ENCODE peak calls at places on chromosome 3, in nine cellular contexts. One of them, this sample, is unnamed.

GRCh38 chr3:51967384-51968174 is at the start of gene PCBP4:
- DNase-seq in NCI-H1105: no peak
- DNase-seq in naive thymus-derived CD4-positive, alpha-beta T cell: no peak
- DNase-seq in NCI-H1436: no peak
- DNase-seq in esophagus squamous epithelium: no peak
- DNase-seq in AG09309: no peak
- DNase-seq in naive B cell: peak; percentile 22
- DNase-seq in stimulated activated CD4-positive, alpha-beta T cell treated with anti-CD3 and anti-CD28 coated beads, Interleukin-2, amount 100 ng/mL, for 48 hours: no peak
- DNase-seq in activated naive CD4-positive, alpha-beta T cell: peak; percentile 41
- DNase-seq in this sample: peak; percentile 69

GRCh38 chr3:39261726-39262125 is 18.1 kb downstream of the CX3CR1 start:
- DNase-seq in NCI-H1105: no peak
- DNase-seq in naive thymus-derived CD4-positive, alpha-beta T cell: no peak
- DNase-seq in NCI-H1436: no peak
- DNase-seq in esophagus squamous epithelium: no peak
- DNase-seq in AG09309: no peak
- DNase-seq in naive B cell: no peak
- DNase-seq in stimulated activated CD4-positive, alpha-beta T cell treated with anti-CD3 and anti-CD28 coated beads, Interleukin-2, amount 100 ng/mL, for 48 hours: no peak
- DNase-seq in activated naive CD4-positive, alpha-beta T cell: no peak
- DNase-seq in this sample: no peak

GRCh38 chr3:125107861-125108567 is 52.2 kb upstream of the HEG1 start:
- DNase-seq in NCI-H1105: no peak
- DNase-seq in naive thymus-derived CD4-positive, alpha-beta T cell: no peak
- DNase-seq in NCI-H1436: no peak
- DNase-seq in esophagus squamous epithelium: no peak
- DNase-seq in AG09309: peak; percentile 76
- DNase-seq in naive B cell: no peak
- DNase-seq in stimulated activated CD4-positive, alpha-beta T cell treated with anti-CD3 and anti-CD28 coated beads, Interleukin-2, amount 100 ng/mL, for 48 hours: no peak
- DNase-seq in activated naive CD4-positive, alpha-beta T cell: no peak
- DNase-seq in this sample: no peak

GRCh38 chr3:65048151-65048550 is 360.4 kb upstream of the ADAMTS9 start:
- DNase-seq in NCI-H1105: no peak
- DNase-seq in naive thymus-derived CD4-positive, alpha-beta T cell: no peak
- DNase-seq in NCI-H1436: no peak
- DNase-seq in esophagus squamous epithelium: no peak
- DNase-seq in AG09309: no peak
- DNase-seq in naive B cell: no peak
- DNase-seq in stimulated activated CD4-positive, alpha-beta T cell treated with anti-CD3 and anti-CD28 coated beads, Interleukin-2, amount 100 ng/mL, for 48 hours: no peak
- DNase-seq in activated naive CD4-positive, alpha-beta T cell: no peak
- DNase-seq in this sample: no peak

GRCh38 chr3:51642462-51642861 is 28.6 kb upstream of the TEX264 start:
- DNase-seq in NCI-H1105: no peak
- DNase-seq in naive thymus-derived CD4-positive, alpha-beta T cell: no peak
- DNase-seq in NCI-H1436: no peak
- DNase-seq in esophagus squamous epithelium: no peak
- DNase-seq in AG09309: no peak
- DNase-seq in naive B cell: no peak
- DNase-seq in stimulated activated CD4-positive, alpha-beta T cell treated with anti-CD3 and anti-CD28 coated beads, Interleukin-2, amount 100 ng/mL, for 48 hours: no peak
- DNase-seq in activated naive CD4-positive, alpha-beta T cell: no peak
- DNase-seq in this sample: no peak

GRCh38 chr3:128297401-128298138 is 144.3 kb downstream of the EEFSEC start:
- DNase-seq in NCI-H1105: no peak
- DNase-seq in naive thymus-derived CD4-positive, alpha-beta T cell: no peak
- DNase-seq in NCI-H1436: no peak
- DNase-seq in esophagus squamous epithelium: no peak
- DNase-seq in AG09309: peak; percentile 16
- DNase-seq in naive B cell: no peak
- DNase-seq in stimulated activated CD4-positive, alpha-beta T cell treated with anti-CD3 and anti-CD28 coated beads, Interleukin-2, amount 100 ng/mL, for 48 hours: no peak
- DNase-seq in activated naive CD4-positive, alpha-beta T cell: no peak
- DNase-seq in this sample: no peak

GRCh38 chr3:182007441-182007840 is 295.7 kb downstream of the SOX2 start:
- DNase-seq in NCI-H1105: no peak
- DNase-seq in naive thymus-derived CD4-positive, alpha-beta T cell: no peak
- DNase-seq in NCI-H1436: no peak
- DNase-seq in esophagus squamous epithelium: no peak
- DNase-seq in AG09309: no peak
- DNase-seq in naive B cell: no peak
- DNase-seq in stimulated activated CD4-positive, alpha-beta T cell treated with anti-CD3 and anti-CD28 coated beads, Interleukin-2, amount 100 ng/mL, for 48 hours: no peak
- DNase-seq in activated naive CD4-positive, alpha-beta T cell: no peak
- DNase-seq in this sample: no peak

GRCh38 chr3:100400424-100400781 is 486 bp downstream of the TOMM70 start:
- DNase-seq in NCI-H1105: no peak
- DNase-seq in naive thymus-derived CD4-positive, alpha-beta T cell: peak; percentile 70
- DNase-seq in NCI-H1436: no peak
- DNase-seq in esophagus squamous epithelium: no peak
- DNase-seq in AG09309: no peak
- DNase-seq in naive B cell: no peak
- DNase-seq in stimulated activated CD4-positive, alpha-beta T cell treated with anti-CD3 and anti-CD28 coated beads, Interleukin-2, amount 100 ng/mL, for 48 hours: no peak
- DNase-seq in activated naive CD4-positive, alpha-beta T cell: peak; percentile 39
- DNase-seq in this sample: peak; percentile 19

GRCh38 chr3:57059416-57059815 is 1.0 kb upstream of the SPATA12 start:
- DNase-seq in NCI-H1105: no peak
- DNase-seq in naive thymus-derived CD4-positive, alpha-beta T cell: no peak
- DNase-seq in NCI-H1436: no peak
- DNase-seq in esophagus squamous epithelium: no peak
- DNase-seq in AG09309: no peak
- DNase-seq in naive B cell: no peak
- DNase-seq in stimulated activated CD4-positive, alpha-beta T cell treated with anti-CD3 and anti-CD28 coated beads, Interleukin-2, amount 100 ng/mL, for 48 hours: no peak
- DNase-seq in activated naive CD4-positive, alpha-beta T cell: no peak
- DNase-seq in this sample: no peak

GRCh38 chr3:46671541-46672348 is 21.7 kb downstream of the ALS2CL start:
- DNase-seq in NCI-H1105: no peak
- DNase-seq in naive thymus-derived CD4-positive, alpha-beta T cell: no peak
- DNase-seq in NCI-H1436: no peak
- DNase-seq in esophagus squamous epithelium: no peak
- DNase-seq in AG09309: no peak
- DNase-seq in naive B cell: no peak
- DNase-seq in stimulated activated CD4-positive, alpha-beta T cell treated with anti-CD3 and anti-CD28 coated beads, Interleukin-2, amount 100 ng/mL, for 48 hours: no peak
- DNase-seq in activated naive CD4-positive, alpha-beta T cell: no peak
- DNase-seq in this sample: peak; percentile 5

GRCh38 chr3:108918866-108919265 is 34.8 kb downstream of the GUCA1C start:
- DNase-seq in NCI-H1105: no peak
- DNase-seq in naive thymus-derived CD4-positive, alpha-beta T cell: no peak
- DNase-seq in NCI-H1436: no peak
- DNase-seq in esophagus squamous epithelium: no peak
- DNase-seq in AG09309: no peak
- DNase-seq in naive B cell: no peak
- DNase-seq in stimulated activated CD4-positive, alpha-beta T cell treated with anti-CD3 and anti-CD28 coated beads, Interleukin-2, amount 100 ng/mL, for 48 hours: no peak
- DNase-seq in activated naive CD4-positive, alpha-beta T cell: no peak
- DNase-seq in this sample: no peak

GRCh38 chr3:5051772-5052171 is 70.3 kb upstream of the ARL8B start:
- DNase-seq in NCI-H1105: peak; percentile 51
- DNase-seq in naive thymus-derived CD4-positive, alpha-beta T cell: no peak
- DNase-seq in NCI-H1436: no peak
- DNase-seq in esophagus squamous epithelium: no peak
- DNase-seq in AG09309: no peak
- DNase-seq in naive B cell: no peak
- DNase-seq in stimulated activated CD4-positive, alpha-beta T cell treated with anti-CD3 and anti-CD28 coated beads, Interleukin-2, amount 100 ng/mL, for 48 hours: no peak
- DNase-seq in activated naive CD4-positive, alpha-beta T cell: no peak
- DNase-seq in this sample: no peak

GRCh38 chr3:72797773-72798543 is 50.3 kb downstream of the SHQ1 start:
- DNase-seq in NCI-H1105: peak; percentile 70
- DNase-seq in naive thymus-derived CD4-positive, alpha-beta T cell: no peak
- DNase-seq in NCI-H1436: peak; percentile 41
- DNase-seq in esophagus squamous epithelium: no peak
- DNase-seq in AG09309: no peak
- DNase-seq in naive B cell: no peak
- DNase-seq in stimulated activated CD4-positive, alpha-beta T cell treated with anti-CD3 and anti-CD28 coated beads, Interleukin-2, amount 100 ng/mL, for 48 hours: no peak
- DNase-seq in activated naive CD4-positive, alpha-beta T cell: no peak
- DNase-seq in this sample: no peak

GRCh38 chr3:44476181-44476599 is 1.3 kb downstream of the ZNF445 start:
- DNase-seq in NCI-H1105: no peak
- DNase-seq in naive thymus-derived CD4-positive, alpha-beta T cell: no peak
- DNase-seq in NCI-H1436: no peak
- DNase-seq in esophagus squamous epithelium: no peak
- DNase-seq in AG09309: no peak
- DNase-seq in naive B cell: no peak
- DNase-seq in stimulated activated CD4-positive, alpha-beta T cell treated with anti-CD3 and anti-CD28 coated beads, Interleukin-2, amount 100 ng/mL, for 48 hours: no peak
- DNase-seq in activated naive CD4-positive, alpha-beta T cell: no peak
- DNase-seq in this sample: no peak

GRCh38 chr3:64675848-64676247 is 12.0 kb downstream of the ADAMTS9 start:
- DNase-seq in NCI-H1105: no peak
- DNase-seq in naive thymus-derived CD4-positive, alpha-beta T cell: no peak
- DNase-seq in NCI-H1436: no peak
- DNase-seq in esophagus squamous epithelium: no peak
- DNase-seq in AG09309: no peak
- DNase-seq in naive B cell: no peak
- DNase-seq in stimulated activated CD4-positive, alpha-beta T cell treated with anti-CD3 and anti-CD28 coated beads, Interleukin-2, amount 100 ng/mL, for 48 hours: no peak
- DNase-seq in activated naive CD4-positive, alpha-beta T cell: no peak
- DNase-seq in this sample: no peak

GRCh38 chr3:56795807-56796185 is 6.0 kb downstream of the ARHGEF3 start:
- DNase-seq in NCI-H1105: no peak
- DNase-seq in naive thymus-derived CD4-positive, alpha-beta T cell: no peak
- DNase-seq in NCI-H1436: no peak
- DNase-seq in esophagus squamous epithelium: no peak
- DNase-seq in AG09309: no peak
- DNase-seq in naive B cell: no peak
- DNase-seq in stimulated activated CD4-positive, alpha-beta T cell treated with anti-CD3 and anti-CD28 coated beads, Interleukin-2, amount 100 ng/mL, for 48 hours: no peak
- DNase-seq in activated naive CD4-positive, alpha-beta T cell: no peak
- DNase-seq in this sample: no peak

GRCh38 chr3:81788650-81789049 is 27.2 kb upstream of the GBE1 start:
- DNase-seq in NCI-H1105: no peak
- DNase-seq in naive thymus-derived CD4-positive, alpha-beta T cell: no peak
- DNase-seq in NCI-H1436: no peak
- DNase-seq in esophagus squamous epithelium: no peak
- DNase-seq in AG09309: no peak
- DNase-seq in naive B cell: no peak
- DNase-seq in stimulated activated CD4-positive, alpha-beta T cell treated with anti-CD3 and anti-CD28 coated beads, Interleukin-2, amount 100 ng/mL, for 48 hours: no peak
- DNase-seq in activated naive CD4-positive, alpha-beta T cell: no peak
- DNase-seq in this sample: no peak

GRCh38 chr3:52679811-52680210 is 5.9 kb downstream of the PBRM1 start:
- DNase-seq in NCI-H1105: no peak
- DNase-seq in naive thymus-derived CD4-positive, alpha-beta T cell: no peak
- DNase-seq in NCI-H1436: no peak
- DNase-seq in esophagus squamous epithelium: no peak
- DNase-seq in AG09309: no peak
- DNase-seq in naive B cell: no peak
- DNase-seq in stimulated activated CD4-positive, alpha-beta T cell treated with anti-CD3 and anti-CD28 coated beads, Interleukin-2, amount 100 ng/mL, for 48 hours: no peak
- DNase-seq in activated naive CD4-positive, alpha-beta T cell: no peak
- DNase-seq in this sample: no peak

GRCh38 chr3:20185364-20185732 is 658 bp downstream of the SGO1 start:
- DNase-seq in NCI-H1105: no peak
- DNase-seq in naive thymus-derived CD4-positive, alpha-beta T cell: no peak
- DNase-seq in NCI-H1436: no peak
- DNase-seq in esophagus squamous epithelium: no peak
- DNase-seq in AG09309: no peak
- DNase-seq in naive B cell: no peak
- DNase-seq in stimulated activated CD4-positive, alpha-beta T cell treated with anti-CD3 and anti-CD28 coated beads, Interleukin-2, amount 100 ng/mL, for 48 hours: peak; percentile 25
- DNase-seq in activated naive CD4-positive, alpha-beta T cell: no peak
- DNase-seq in this sample: no peak

GRCh38 chr3:193944161-193944884 is 191.6 kb upstream of the HES1 start:
- DNase-seq in NCI-H1105: no peak
- DNase-seq in naive thymus-derived CD4-positive, alpha-beta T cell: no peak
- DNase-seq in NCI-H1436: no peak
- DNase-seq in esophagus squamous epithelium: no peak
- DNase-seq in AG09309: no peak
- DNase-seq in naive B cell: no peak
- DNase-seq in stimulated activated CD4-positive, alpha-beta T cell treated with anti-CD3 and anti-CD28 coated beads, Interleukin-2, amount 100 ng/mL, for 48 hours: no peak
- DNase-seq in activated naive CD4-positive, alpha-beta T cell: no peak
- DNase-seq in this sample: no peak

GRCh38 chr3:133503409-133503808 is 70.1 kb upstream of the CDV3 start:
- DNase-seq in NCI-H1105: no peak
- DNase-seq in naive thymus-derived CD4-positive, alpha-beta T cell: no peak
- DNase-seq in NCI-H1436: no peak
- DNase-seq in esophagus squamous epithelium: no peak
- DNase-seq in AG09309: no peak
- DNase-seq in naive B cell: no peak
- DNase-seq in stimulated activated CD4-positive, alpha-beta T cell treated with anti-CD3 and anti-CD28 coated beads, Interleukin-2, amount 100 ng/mL, for 48 hours: no peak
- DNase-seq in activated naive CD4-positive, alpha-beta T cell: no peak
- DNase-seq in this sample: no peak

GRCh38 chr3:106198828-106199194 is 330.0 kb upstream of the CBLB start:
- DNase-seq in NCI-H1105: no peak
- DNase-seq in naive thymus-derived CD4-positive, alpha-beta T cell: no peak
- DNase-seq in NCI-H1436: no peak
- DNase-seq in esophagus squamous epithelium: no peak
- DNase-seq in AG09309: peak; percentile 79
- DNase-seq in naive B cell: no peak
- DNase-seq in stimulated activated CD4-positive, alpha-beta T cell treated with anti-CD3 and anti-CD28 coated beads, Interleukin-2, amount 100 ng/mL, for 48 hours: no peak
- DNase-seq in activated naive CD4-positive, alpha-beta T cell: no peak
- DNase-seq in this sample: no peak

GRCh38 chr3:98901032-98901464 is 447 bp downstream of the DCBLD2 start:
- DNase-seq in NCI-H1105: peak; percentile 51
- DNase-seq in naive thymus-derived CD4-positive, alpha-beta T cell: peak; percentile 10
- DNase-seq in NCI-H1436: peak; percentile 64
- DNase-seq in esophagus squamous epithelium: no peak
- DNase-seq in AG09309: no peak
- DNase-seq in naive B cell: no peak
- DNase-seq in stimulated activated CD4-positive, alpha-beta T cell treated with anti-CD3 and anti-CD28 coated beads, Interleukin-2, amount 100 ng/mL, for 48 hours: peak; percentile 3
- DNase-seq in activated naive CD4-positive, alpha-beta T cell: peak; percentile 1
- DNase-seq in this sample: peak; percentile 70

GRCh38 chr3:151431940-151432339 is 28.9 kb downstream of the IGSF10 start:
- DNase-seq in NCI-H1105: no peak
- DNase-seq in naive thymus-derived CD4-positive, alpha-beta T cell: no peak
- DNase-seq in NCI-H1436: no peak
- DNase-seq in esophagus squamous epithelium: no peak
- DNase-seq in AG09309: peak; percentile 31
- DNase-seq in naive B cell: no peak
- DNase-seq in stimulated activated CD4-positive, alpha-beta T cell treated with anti-CD3 and anti-CD28 coated beads, Interleukin-2, amount 100 ng/mL, for 48 hours: no peak
- DNase-seq in activated naive CD4-positive, alpha-beta T cell: no peak
- DNase-seq in this sample: no peak

GRCh38 chr3:16704938-16705337 is 99.7 kb upstream of the DAZL start:
- DNase-seq in NCI-H1105: no peak
- DNase-seq in naive thymus-derived CD4-positive, alpha-beta T cell: no peak
- DNase-seq in NCI-H1436: no peak
- DNase-seq in esophagus squamous epithelium: no peak
- DNase-seq in AG09309: no peak
- DNase-seq in naive B cell: no peak
- DNase-seq in stimulated activated CD4-positive, alpha-beta T cell treated with anti-CD3 and anti-CD28 coated beads, Interleukin-2, amount 100 ng/mL, for 48 hours: no peak
- DNase-seq in activated naive CD4-positive, alpha-beta T cell: no peak
- DNase-seq in this sample: no peak